ENCODE peak calls at places on chromosome 21, in ten cellular contexts. I is tibial nerve, L is tibial artery, R is left ventricle myocardium inferior, A is GM10248, E is dorsolateral prefrontal cortex, K is AG10803, W is Calu3, N is IMR-90, Z is astrocyte of the spinal cord. M is an unnamed sample.

GRCh38 chr21:37868896-37869295 is 47.4 kb downstream of the KCNJ6 start:
- DNase-seq in I (no peak), L (no peak), R (no peak), A (no peak), E (no peak), K (peak; percentile 69), W (no peak), N (peak; percentile 67), Z (no peak), M (no peak)

GRCh38 chr21:42089093-42089631 is 18.0 kb downstream of the UMODL1 start:
- DNase-seq in I (no peak), L (no peak), R (no peak), A (no peak), E (no peak), K (peak; percentile 26), W (no peak), N (no peak), Z (no peak), M (no peak)

GRCh38 chr21:15797577-15798363 is 68.0 kb downstream of the USP25 start:
- DNase-seq in I (no peak), L (no peak), R (no peak), A (no peak), E (no peak), K (no peak), W (no peak), N (no peak), Z (no peak), M (no peak)

GRCh38 chr21:35540950-35541632 is 492.0 kb upstream of the RUNX1 start:
- DNase-seq in I (no peak), L (no peak), R (no peak), A (no peak), E (no peak), K (peak; percentile 95), W (no peak), N (no peak), Z (peak; percentile 37), M (no peak)

GRCh38 chr21:41766051-41766882 is 585 bp downstream of the RIPK4 start:
- DNase-seq in I (no peak), L (no peak), R (no peak), A (no peak), E (no peak), K (no peak), W (no peak), N (no peak), Z (no peak), M (no peak)

GRCh38 chr21:17501107-17502006 is 11.5 kb upstream of the CXADR start:
- DNase-seq in I (no peak), L (no peak), R (no peak), A (no peak), E (no peak), K (no peak), W (no peak), N (no peak), Z (peak; percentile 28), M (no peak)

GRCh38 chr21:42518626-42519025 is 5.0 kb downstream of the SLC37A1 start:
- DNase-seq in I (no peak), L (no peak), R (no peak), A (no peak), E (peak; percentile 1), K (no peak), W (no peak), N (no peak), Z (no peak), M (no peak)

GRCh38 chr21:38621132-38621531 is 122.9 kb upstream of the ERG start:
- DNase-seq in I (no peak), L (no peak), R (no peak), A (no peak), E (no peak), K (no peak), W (peak; percentile 3), N (no peak), Z (no peak), M (peak; percentile 72)

GRCh38 chr21:37862536-37862935 is 53.7 kb downstream of the KCNJ6 start:
- DNase-seq in I (no peak), L (no peak), R (no peak), A (peak; percentile 33), E (no peak), K (no peak), W (peak; percentile 6), N (peak; percentile 66), Z (peak; percentile 32), M (peak; percentile 19)

GRCh38 chr21:30072496-30072895 is 94.1 kb downstream of the CLDN17 start:
- DNase-seq in I (no peak), L (no peak), R (no peak), A (no peak), E (no peak), K (peak; percentile 8), W (peak; percentile 46), N (no peak), Z (peak; percentile 1), M (no peak)
- TF ChIP-seq CTCF in I (no peak), L (peak; percentile 10), R (peak; percentile 41), A (no peak), E (no peak), K (peak; percentile 21), W (no peak), N (no peak), Z (no peak), M (no peak)

GRCh38 chr21:22120616-22121266 is 1122.5 kb downstream of the NCAM2 start:
- DNase-seq in I (no peak), L (no peak), R (no peak), A (no peak), E (no peak), K (no peak), W (no peak), N (no peak), Z (peak; percentile 6), M (no peak)
- TF ChIP-seq CTCF in I (no peak), L (no peak), R (no peak), A (no peak), E (no peak), K (no peak), W (no peak), N (peak; percentile 30), Z (peak; percentile 36), M (no peak)

GRCh38 chr21:43953028-43953427 is 59.1 kb upstream of the TRAPPC10 start:
- DNase-seq in I (no peak), L (no peak), R (peak; percentile 52), A (no peak), E (no peak), K (no peak), W (no peak), N (no peak), Z (no peak), M (no peak)
- TF ChIP-seq CTCF in I (no peak), L (no peak), R (no peak), A (no peak), E (no peak), K (no peak), W (no peak), N (no peak), Z (no peak), M (no peak)

DNA sequence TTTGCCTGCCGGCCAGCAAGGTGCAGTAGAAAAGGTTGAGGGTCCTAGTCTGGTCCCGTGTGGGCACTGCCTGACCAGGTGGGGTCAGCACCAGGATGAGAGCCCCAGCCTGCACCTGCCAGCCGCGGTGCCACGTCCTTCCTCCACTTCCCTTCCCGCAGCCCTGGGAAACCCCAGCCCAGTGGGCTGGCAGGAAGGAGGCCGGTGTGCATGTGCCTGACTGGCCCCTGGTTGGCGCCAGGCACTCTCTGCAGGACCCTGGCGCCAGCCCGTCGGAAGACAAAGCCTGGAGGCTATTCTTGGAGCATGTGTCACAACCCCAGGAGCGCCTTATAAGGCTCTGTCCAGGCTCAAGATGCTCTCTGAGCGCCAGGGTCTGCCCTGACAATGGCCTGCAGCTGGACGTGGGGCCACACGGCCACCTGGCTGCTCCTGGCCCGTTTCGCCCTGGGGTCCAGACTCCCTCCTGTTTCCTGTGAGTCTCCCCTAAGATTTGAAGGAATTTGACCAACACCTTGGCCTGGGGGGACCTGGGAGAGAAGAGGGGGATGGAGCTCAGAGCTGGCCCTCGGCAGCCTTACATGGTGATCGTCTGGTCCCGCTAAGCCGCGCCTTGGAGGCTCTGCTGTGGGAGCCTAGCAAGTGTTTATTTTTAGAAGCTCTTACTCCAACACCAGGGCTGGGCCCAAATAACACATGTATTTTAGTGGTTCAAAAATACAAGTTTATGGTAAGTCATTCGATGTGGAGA is 31.9 kb upstream of the POFUT2 start:
- DNase-seq in I (no peak), L (peak; percentile 95), R (peak; percentile 62), A (no peak), E (no peak), K (peak; percentile 57), W (peak; percentile 17), N (peak; percentile 77), Z (peak; percentile 63), M (no peak)
- TF ChIP-seq CTCF in I (no peak), L (no peak), R (no peak), A (no peak), E (no peak), K (no peak), W (no peak), N (no peak), Z (no peak), M (peak; percentile 21)

DNA sequence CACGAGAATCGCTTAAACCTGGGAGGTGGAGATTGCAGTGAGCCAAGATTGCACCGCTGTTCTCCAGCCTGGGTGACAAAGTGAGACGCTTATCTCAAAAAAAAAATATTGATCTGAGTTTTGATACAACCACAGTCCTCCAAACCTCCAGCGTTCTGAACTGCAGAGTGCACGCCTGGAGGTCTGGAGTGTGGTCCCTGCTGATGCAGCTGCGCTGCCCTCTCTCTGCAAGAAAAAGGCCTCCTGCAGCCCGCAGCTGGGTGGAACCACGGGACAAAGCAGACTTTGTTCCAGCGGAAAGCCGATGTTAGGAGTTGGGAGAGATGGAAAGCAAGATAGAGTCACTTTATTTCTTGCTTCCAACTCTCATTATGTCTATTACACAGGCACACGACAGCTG is 144.9 kb upstream of the SOD1 start:
- DNase-seq in I (peak; percentile 35), L (no peak), R (no peak), A (no peak), E (peak; percentile 90), K (no peak), W (peak; percentile 34), N (no peak), Z (peak; percentile 61), M (no peak)
- TF ChIP-seq CTCF in I (no peak), L (no peak), R (no peak), A (no peak), E (peak; percentile 65), K (no peak), W (no peak), N (no peak), Z (peak; percentile 26), M (no peak)

DNA sequence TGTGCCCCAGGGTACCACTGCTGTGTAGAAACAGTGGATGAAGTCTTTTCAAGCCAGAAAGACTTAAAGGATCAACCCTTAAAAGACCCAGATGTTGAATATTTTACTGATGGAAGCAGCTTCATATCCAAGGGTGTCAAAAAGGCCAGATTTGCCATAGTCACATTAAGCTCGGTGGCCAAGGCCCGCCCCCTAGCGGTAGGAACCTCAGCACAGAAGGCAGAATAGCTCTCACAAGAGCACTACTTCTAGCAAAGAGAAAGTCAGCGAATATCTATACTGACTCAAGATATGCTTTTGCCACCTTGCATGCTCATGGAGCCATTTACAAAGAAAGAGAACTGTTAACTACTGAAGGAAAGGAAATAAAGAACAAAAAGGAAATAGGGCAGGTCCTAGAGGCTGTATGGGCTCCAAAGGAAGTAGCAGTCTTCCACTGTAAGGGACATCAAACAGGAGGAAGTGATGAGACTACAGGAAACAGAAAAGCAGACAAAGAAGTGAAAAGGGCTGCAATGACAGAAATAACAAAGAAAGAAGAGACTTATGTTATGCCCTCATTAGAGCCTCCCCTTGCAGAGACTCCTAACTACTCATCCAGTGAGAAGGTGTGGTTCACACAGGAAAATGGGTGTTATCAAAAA is 90.5 kb downstream of the LIPI start:
- DNase-seq in I (no peak), L (no peak), R (no peak), A (peak; percentile 42), E (peak; percentile 74), K (peak; percentile 12), W (no peak), N (peak; percentile 8), Z (no peak), M (no peak)
- TF ChIP-seq CTCF in I (no peak), L (no peak), R (peak; percentile 66), A (peak; percentile 91), E (peak; percentile 65), K (peak; percentile 45), W (no peak), N (peak; percentile 49), Z (peak; percentile 35), M (peak; percentile 17)